ENCODE peak calls at places on chromosomes 6 and 20, in five cellular contexts. C is WTC11, U is Panc1, S is uterus, E is GM10248. Z is an unnamed sample.

GRCh38 chr6:55886185-55886836 is 10.9 kb upstream of the BMP5 start:
- DNase-seq in C (no peak), U (no peak), S (no peak), E (no peak), Z (no peak)

GRCh38 chr20:6827472-6827871 is 60.0 kb downstream of the BMP2 start:
- DNase-seq in C (no peak), U (no peak), S (no peak), E (no peak), Z (no peak)

GRCh38 chr6:29447670-29448069 is 8.6 kb downstream of the OR10C1 start:
- DNase-seq in C (no peak), U (no peak), S (no peak), E (no peak), Z (no peak)

GRCh38 chr20:38628580-38629470 is 27.2 kb downstream of the ARHGAP40 start:
- DNase-seq in C (no peak), U (no peak), S (no peak), E (no peak), Z (no peak)

GRCh38 chr6:35391240-35391968 is 49.0 kb downstream of the PPARD start:
- DNase-seq in C (no peak), U (no peak), S (no peak), E (no peak), Z (no peak)

GRCh38 chr20:25292176-25292891 is 44.4 kb downstream of the PYGB start:
- DNase-seq in C (no peak), U (no peak), S (no peak), E (no peak), Z (no peak)

GRCh38 chr6:86153529-86153928 is 510.8 kb upstream of the SYNCRIP start:
- DNase-seq in C (no peak), U (no peak), S (no peak), E (no peak), Z (no peak)

GRCh38 chr20:50290815-50291214 is 100.2 kb downstream of the CEBPB start:
- DNase-seq in C (no peak), U (no peak), S (no peak), E (no peak), Z (no peak)

GRCh38 chr6:108526739-108527174 is 34.0 kb upstream of the FOXO3 start:
- DNase-seq in C (no peak), U (peak; percentile 42), S (no peak), E (peak; percentile 44), Z (peak; percentile 53)

GRCh38 chr6:161354241-161354840 is 80.5 kb upstream of the AGPAT4 start:
- DNase-seq in C (no peak), U (no peak), S (no peak), E (no peak), Z (no peak)

GRCh38 chr6:13327691-13328075 is 654 bp downstream of the TBC1D7 start:
- DNase-seq in C (no peak), U (no peak), S (no peak), E (no peak), Z (no peak)

GRCh38 chr6:5968817-5969726 is 37.7 kb downstream of the NRN1 start:
- DNase-seq in C (no peak), U (no peak), S (no peak), E (no peak), Z (no peak)

GRCh38 chr20:34875657-34876160 is 703 bp upstream of the ACSS2 start:
- DNase-seq in C (no peak), U (no peak), S (no peak), E (no peak), Z (no peak)
- TF ChIP-seq CTCF in C (no peak), U (no peak), S (peak; percentile 10), E (no peak), Z (no peak)

DNA sequence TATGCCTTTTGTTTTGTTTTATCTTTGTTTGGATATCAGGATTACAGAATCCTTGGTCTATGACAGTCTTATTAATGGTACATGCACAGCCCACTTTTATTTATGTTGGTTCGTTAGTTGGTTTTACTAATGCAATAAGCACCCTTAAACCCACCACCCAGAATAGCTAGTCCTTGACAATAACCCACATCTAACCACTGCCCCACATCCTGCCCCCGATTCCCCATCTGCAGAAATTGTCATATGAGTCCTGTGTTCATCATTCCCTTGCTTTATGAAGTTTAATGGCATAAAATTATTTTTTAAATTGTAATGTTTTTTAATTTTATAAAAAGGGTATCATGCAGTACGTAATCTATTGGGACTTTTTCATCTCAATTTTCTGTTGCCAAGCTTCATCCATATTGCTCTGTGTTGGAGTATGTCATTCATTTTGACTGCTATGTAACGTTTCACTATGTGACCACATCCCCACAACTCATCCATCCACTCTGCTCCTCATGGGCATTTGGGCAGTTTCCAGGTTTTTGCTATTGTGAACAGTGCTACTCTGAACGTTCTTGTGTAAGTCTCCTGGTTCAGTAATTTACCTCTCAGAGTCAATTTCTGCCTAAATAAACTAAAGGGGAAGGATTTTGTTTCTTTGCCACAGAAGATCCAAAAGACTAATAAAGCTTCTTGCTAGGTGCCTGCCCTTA is 150.4 kb downstream of the MRPL14 start:
- DNase-seq in C (no peak), U (no peak), S (no peak), E (no peak), Z (no peak)
- TF ChIP-seq CTCF in C (no peak), U (no peak), S (no peak), E (no peak), Z (no peak)

GRCh38 chr20:60224914-60225313 is 266.7 kb downstream of the CDH26 start:
- DNase-seq in C (peak; percentile 55), U (no peak), S (no peak), E (no peak), Z (no peak)
- TF ChIP-seq CTCF in C (peak; percentile 30), U (peak; percentile 69), S (no peak), E (peak; percentile 3), Z (no peak)

DNA sequence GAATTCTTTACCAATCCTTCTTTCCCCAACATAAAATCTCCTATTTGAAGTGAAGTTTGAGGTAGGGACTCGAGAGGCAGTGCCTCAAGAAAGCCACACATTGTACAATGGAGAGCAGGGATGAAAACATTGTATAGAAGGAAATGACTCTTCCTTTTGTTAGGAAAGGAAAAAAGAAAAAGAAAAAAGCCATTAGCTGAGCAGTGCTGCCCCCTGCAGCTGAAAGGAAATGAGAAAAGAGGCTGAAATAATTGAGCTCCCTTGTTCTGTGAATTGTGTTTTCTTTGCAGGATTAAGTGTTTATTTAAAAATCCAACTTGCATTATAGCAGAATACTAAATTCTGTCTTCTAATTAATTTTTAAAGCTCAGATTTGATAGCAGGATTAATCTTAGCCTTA is 162.9 kb upstream of the SASH1 start:
- DNase-seq in C (peak; percentile 21), U (no peak), S (no peak), E (peak; percentile 19), Z (peak; percentile 23)
- TF ChIP-seq CTCF in C (peak; percentile 18), U (peak; percentile 51), S (no peak), E (peak; percentile 34), Z (no peak)

GRCh38 chr6:105692630-105693212 is 289.8 kb upstream of the PREP start:
- DNase-seq in C (no peak), U (no peak), S (no peak), E (no peak), Z (no peak)
- TF ChIP-seq CTCF in C (no peak), U (no peak), S (no peak), E (no peak), Z (no peak)

DNA sequence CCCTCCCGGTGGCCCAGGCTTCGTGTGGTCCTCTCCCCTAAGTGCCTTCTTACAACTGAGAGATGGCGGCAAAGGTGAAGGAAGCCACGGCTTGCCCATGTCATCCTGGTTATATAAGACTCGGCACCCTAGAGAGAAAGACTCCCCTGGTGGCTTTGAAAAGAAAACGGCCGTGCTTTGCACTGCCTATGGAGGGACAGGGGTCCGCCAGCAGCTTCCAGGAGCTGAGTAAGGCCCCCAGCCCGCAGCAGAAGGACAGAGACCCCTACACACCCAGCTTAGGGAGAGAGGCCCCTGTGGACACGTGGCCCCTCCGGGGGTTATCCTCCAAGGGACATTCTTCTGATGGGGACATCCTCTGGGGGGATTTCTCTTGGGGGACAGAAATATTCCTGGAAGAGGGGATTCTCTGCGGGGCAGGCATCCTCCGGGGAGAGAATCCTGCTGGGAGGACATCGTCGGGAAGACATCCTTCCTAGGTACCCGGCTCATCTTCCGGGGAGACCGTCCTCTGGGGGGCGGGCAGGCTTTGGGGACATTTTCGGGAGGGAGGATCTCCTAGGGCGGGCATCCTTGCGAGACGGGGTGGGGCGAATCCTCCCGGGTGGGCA is 509 bp upstream of the OGFR start:
- DNase-seq in C (no peak), U (no peak), S (no peak), E (no peak), Z (no peak)
- TF ChIP-seq CTCF in C (no peak), U (no peak), S (no peak), E (peak; percentile 2), Z (no peak)

GRCh38 chr20:43191946-43192847 is 2.5 kb upstream of the PTPRT start:
- DNase-seq in C (peak; percentile 80), U (no peak), S (no peak), E (peak; percentile 45), Z (peak; percentile 53)
- TF ChIP-seq CTCF in C (no peak), U (peak; percentile 82), S (no peak), E (peak; percentile 60), Z (no peak)

GRCh38 chr6:9799582-9799981 is 615.3 kb downstream of the TFAP2A start:
- DNase-seq in C (no peak), U (no peak), S (no peak), E (no peak), Z (no peak)

GRCh38 chr6:9796827-9797226 is 618.0 kb downstream of the TFAP2A start:
- DNase-seq in C (no peak), U (no peak), S (no peak), E (no peak), Z (no peak)

GRCh38 chr6:9801255-9801757 is 613.6 kb downstream of the TFAP2A start:
- DNase-seq in C (no peak), U (no peak), S (no peak), E (no peak), Z (no peak)

GRCh38 chr6:9795880-9796279 is 619.0 kb downstream of the TFAP2A start:
- DNase-seq in C (no peak), U (no peak), S (no peak), E (no peak), Z (no peak)
- TF ChIP-seq CTCF in C (no peak), U (no peak), S (no peak), E (no peak), Z (no peak)

Z was measured in GM13976.